ENCODE peak calls at places on chromosomes 5 and 9, in five cellular contexts. One of them, this sample, is unnamed.

GRCh38 chr9:2602704-2603116 is 18.9 kb upstream of the VLDLR start:
- DNase-seq in ascending aorta: no peak
- DNase-seq in CD4-positive, alpha-beta memory T cell: no peak
- DNase-seq in lower lobe of right lung: no peak
- DNase-seq in PC-9: peak; percentile 8
- DNase-seq in this sample: no peak

GRCh38 chr5:36726317-36726716 is 119.9 kb downstream of the SLC1A3 start:
- DNase-seq in ascending aorta: no peak
- DNase-seq in lower lobe of right lung: no peak
- DNase-seq in CD4-positive, alpha-beta memory T cell: no peak
- DNase-seq in PC-9: no peak
- DNase-seq in this sample: no peak

GRCh38 chr9:17906841-17907779 is 328.2 kb downstream of the SH3GL2 start:
- DNase-seq in ascending aorta: peak; percentile 63
- DNase-seq in CD4-positive, alpha-beta memory T cell: no peak
- DNase-seq in PC-9: no peak
- DNase-seq in lower lobe of right lung: no peak
- DNase-seq in this sample: no peak

GRCh38 chr9:137166242-137167112 is 3.4 kb downstream of the LRRC26 start:
- DNase-seq in lower lobe of right lung: no peak
- DNase-seq in ascending aorta: no peak
- DNase-seq in CD4-positive, alpha-beta memory T cell: no peak
- DNase-seq in PC-9: no peak
- DNase-seq in this sample: no peak

GRCh38 chr9:21709464-21710058 is 92.9 kb upstream of the MTAP start:
- DNase-seq in lower lobe of right lung: no peak
- DNase-seq in PC-9: no peak
- DNase-seq in ascending aorta: peak; percentile 74
- DNase-seq in CD4-positive, alpha-beta memory T cell: peak; percentile 57
- DNase-seq in this sample: no peak

GRCh38 chr9:30411571-30411970 is 1972.9 kb upstream of the ACO1 start:
- DNase-seq in PC-9: no peak
- DNase-seq in ascending aorta: no peak
- DNase-seq in lower lobe of right lung: no peak
- DNase-seq in CD4-positive, alpha-beta memory T cell: no peak
- DNase-seq in this sample: no peak

GRCh38 chr5:38697013-38697412 is 140.6 kb upstream of the LIFR start:
- DNase-seq in lower lobe of right lung: no peak
- DNase-seq in PC-9: no peak
- DNase-seq in ascending aorta: no peak
- DNase-seq in CD4-positive, alpha-beta memory T cell: no peak
- DNase-seq in this sample: no peak

GRCh38 chr5:42467981-42468524 is 44.8 kb downstream of the GHR start:
- DNase-seq in CD4-positive, alpha-beta memory T cell: no peak
- DNase-seq in lower lobe of right lung: no peak
- DNase-seq in PC-9: no peak
- DNase-seq in ascending aorta: no peak
- DNase-seq in this sample: no peak

GRCh38 chr5:143635146-143635752 is 176.7 kb upstream of the HMHB1 start:
- DNase-seq in lower lobe of right lung: no peak
- DNase-seq in ascending aorta: peak; percentile 63
- DNase-seq in PC-9: no peak
- DNase-seq in CD4-positive, alpha-beta memory T cell: no peak
- DNase-seq in this sample: no peak

GRCh38 chr5:127076730-127077129 is 3.4 kb upstream of the C5orf63 start:
- DNase-seq in CD4-positive, alpha-beta memory T cell: no peak
- DNase-seq in ascending aorta: no peak
- DNase-seq in lower lobe of right lung: no peak
- DNase-seq in PC-9: no peak
- DNase-seq in this sample: no peak

GRCh38 chr5:143480001-143480400 is 76.5 kb upstream of the NR3C1 start:
- DNase-seq in lower lobe of right lung: no peak
- DNase-seq in PC-9: no peak
- DNase-seq in CD4-positive, alpha-beta memory T cell: no peak
- DNase-seq in ascending aorta: no peak
- DNase-seq in this sample: no peak

GRCh38 chr9:76441551-76442322 is 17.2 kb upstream of the GCNT1 start:
- DNase-seq in CD4-positive, alpha-beta memory T cell: no peak
- DNase-seq in lower lobe of right lung: no peak
- DNase-seq in PC-9: peak; percentile 53
- DNase-seq in ascending aorta: no peak
- DNase-seq in this sample: no peak

GRCh38 chr5:15383021-15383420 is 117.0 kb upstream of the FBXL7 start:
- DNase-seq in lower lobe of right lung: no peak
- DNase-seq in ascending aorta: no peak
- DNase-seq in CD4-positive, alpha-beta memory T cell: no peak
- DNase-seq in PC-9: no peak
- DNase-seq in this sample: no peak

GRCh38 chr5:145938699-145939531 is 2.5 kb downstream of the SH3RF2 start:
- DNase-seq in CD4-positive, alpha-beta memory T cell: no peak
- DNase-seq in lower lobe of right lung: no peak
- DNase-seq in ascending aorta: no peak
- DNase-seq in PC-9: peak; percentile 41
- DNase-seq in this sample: no peak

GRCh38 chr9:99076483-99077171 is 28.3 kb upstream of the TGFBR1 start:
- DNase-seq in lower lobe of right lung: no peak
- DNase-seq in PC-9: no peak
- DNase-seq in CD4-positive, alpha-beta memory T cell: peak; percentile 57
- DNase-seq in ascending aorta: no peak
- DNase-seq in this sample: no peak

GRCh38 chr9:108691614-108692013 is 164.2 kb downstream of the ACTL7B start:
- DNase-seq in ascending aorta: no peak
- DNase-seq in PC-9: peak; percentile 88
- DNase-seq in lower lobe of right lung: no peak
- DNase-seq in CD4-positive, alpha-beta memory T cell: no peak
- DNase-seq in this sample: no peak

GRCh38 chr9:126615791-126616447 is 2.2 kb downstream of the LMX1B start:
- DNase-seq in PC-9: no peak
- DNase-seq in ascending aorta: no peak
- DNase-seq in CD4-positive, alpha-beta memory T cell: no peak
- DNase-seq in lower lobe of right lung: no peak
- DNase-seq in this sample: no peak

GRCh38 chr5:45385321-45386058 is 310.7 kb downstream of the HCN1 start:
- DNase-seq in ascending aorta: no peak
- DNase-seq in CD4-positive, alpha-beta memory T cell: no peak
- DNase-seq in lower lobe of right lung: no peak
- DNase-seq in PC-9: no peak
- DNase-seq in this sample: peak; percentile 14

GRCh38 chr5:1118231-1118698 is 6.4 kb upstream of the SLC12A7 start:
- DNase-seq in CD4-positive, alpha-beta memory T cell: no peak
- DNase-seq in lower lobe of right lung: no peak
- DNase-seq in PC-9: peak; percentile 79
- DNase-seq in ascending aorta: no peak
- DNase-seq in this sample: peak; percentile 74

GRCh38 chr5:73648490-73648889 is 22.5 kb downstream of the ARHGEF28 start:
- DNase-seq in ascending aorta: no peak
- DNase-seq in PC-9: no peak
- DNase-seq in lower lobe of right lung: no peak
- DNase-seq in CD4-positive, alpha-beta memory T cell: no peak
- DNase-seq in this sample: no peak

GRCh38 chr9:21616082-21616778 is 134.1 kb upstream of the IFNE start:
- DNase-seq in PC-9: peak; percentile 24
- DNase-seq in lower lobe of right lung: no peak
- DNase-seq in ascending aorta: no peak
- DNase-seq in CD4-positive, alpha-beta memory T cell: no peak
- DNase-seq in this sample: no peak

GRCh38 chr5:16669776-16670175 is 53.0 kb upstream of the RETREG1 start:
- DNase-seq in ascending aorta: no peak
- DNase-seq in lower lobe of right lung: no peak
- DNase-seq in PC-9: no peak
- DNase-seq in CD4-positive, alpha-beta memory T cell: no peak
- DNase-seq in this sample: no peak

GRCh38 chr5:177396807-177397206 is 3.7 kb downstream of the PFN3 start:
- DNase-seq in CD4-positive, alpha-beta memory T cell: no peak
- DNase-seq in PC-9: no peak
- DNase-seq in lower lobe of right lung: no peak
- DNase-seq in ascending aorta: no peak
- DNase-seq in this sample: no peak

GRCh38 chr9:89312154-89312616 is 1.2 kb downstream of the CKS2 start:
- DNase-seq in lower lobe of right lung: no peak
- DNase-seq in CD4-positive, alpha-beta memory T cell: no peak
- DNase-seq in PC-9: peak; percentile 7
- DNase-seq in ascending aorta: no peak
- DNase-seq in this sample: no peak

GRCh38 chr5:59158165-59158564 is 575.3 kb downstream of the RAB3C start:
- DNase-seq in CD4-positive, alpha-beta memory T cell: no peak
- DNase-seq in PC-9: no peak
- DNase-seq in lower lobe of right lung: no peak
- DNase-seq in ascending aorta: no peak
- DNase-seq in this sample: no peak

GRCh38 chr5:122896598-122897282 is 51.3 kb downstream of the SNX24 start:
- DNase-seq in lower lobe of right lung: no peak
- DNase-seq in ascending aorta: no peak
- DNase-seq in PC-9: no peak
- DNase-seq in CD4-positive, alpha-beta memory T cell: no peak
- DNase-seq in this sample: no peak

GRCh38 chr5:149362541-149362940 is 4.7 kb downstream of the PCYOX1L start:
- DNase-seq in ascending aorta: no peak
- DNase-seq in PC-9: no peak
- DNase-seq in CD4-positive, alpha-beta memory T cell: no peak
- DNase-seq in lower lobe of right lung: no peak
- DNase-seq in this sample: no peak

GRCh38 chr9:87874320-87874655 is 8.4 kb upstream of the SPATA31E1 start:
- DNase-seq in lower lobe of right lung: no peak
- DNase-seq in CD4-positive, alpha-beta memory T cell: no peak
- DNase-seq in PC-9: no peak
- DNase-seq in ascending aorta: no peak
- DNase-seq in this sample: no peak

GRCh38 chr5:147437161-147437596 is 72.7 kb downstream of the DPYSL3 start:
- DNase-seq in PC-9: no peak
- DNase-seq in ascending aorta: no peak
- DNase-seq in CD4-positive, alpha-beta memory T cell: no peak
- DNase-seq in lower lobe of right lung: no peak
- DNase-seq in this sample: no peak

GRCh38 chr5:180197016-180197702 is 11.9 kb downstream of the RASGEF1C start:
- DNase-seq in CD4-positive, alpha-beta memory T cell: no peak
- DNase-seq in lower lobe of right lung: no peak
- DNase-seq in PC-9: no peak
- DNase-seq in ascending aorta: no peak
- DNase-seq in this sample: no peak

GRCh38 chr5:125059255-125060050 is 313.0 kb upstream of the ZNF608 start:
- DNase-seq in lower lobe of right lung: no peak
- DNase-seq in ascending aorta: no peak
- DNase-seq in PC-9: no peak
- DNase-seq in CD4-positive, alpha-beta memory T cell: no peak
- DNase-seq in this sample: no peak

GRCh38 chr5:149836451-149837139 is 106.5 kb downstream of the PPARGC1B start:
- DNase-seq in PC-9: no peak
- DNase-seq in ascending aorta: no peak
- DNase-seq in CD4-positive, alpha-beta memory T cell: no peak
- DNase-seq in lower lobe of right lung: no peak
- DNase-seq in this sample: no peak

GRCh38 chr9:115850548-115851304 is 302.9 kb upstream of the PAPPA start:
- DNase-seq in ascending aorta: no peak
- DNase-seq in lower lobe of right lung: no peak
- DNase-seq in CD4-positive, alpha-beta memory T cell: no peak
- DNase-seq in PC-9: no peak
- DNase-seq in this sample: no peak

GRCh38 chr9:120919639-120920494 is 6.7 kb downstream of the TRAF1 start:
- DNase-seq in PC-9: no peak
- DNase-seq in CD4-positive, alpha-beta memory T cell: no peak
- DNase-seq in ascending aorta: no peak
- DNase-seq in lower lobe of right lung: no peak
- DNase-seq in this sample: no peak

GRCh38 chr9:109440797-109441287 is 57.3 kb downstream of the PTPN3 start:
- DNase-seq in PC-9: peak; percentile 47
- DNase-seq in CD4-positive, alpha-beta memory T cell: peak; percentile 45
- DNase-seq in lower lobe of right lung: no peak
- DNase-seq in ascending aorta: peak; percentile 83
- DNase-seq in this sample: no peak

GRCh38 chr5:1727571-1727970 is 72.1 kb downstream of the MRPL36 start:
- DNase-seq in ascending aorta: no peak
- DNase-seq in lower lobe of right lung: peak; percentile 32
- DNase-seq in PC-9: peak; percentile 2
- DNase-seq in CD4-positive, alpha-beta memory T cell: no peak
- DNase-seq in this sample: no peak

GRCh38 chr9:131677051-131677444 is 62.8 kb downstream of the RAPGEF1 start:
- DNase-seq in lower lobe of right lung: no peak
- DNase-seq in ascending aorta: no peak
- DNase-seq in PC-9: no peak
- DNase-seq in CD4-positive, alpha-beta memory T cell: no peak
- DNase-seq in this sample: no peak
- H3K4me1 ChIP-seq in lower lobe of right lung: peaks cover 82% of the 10 kb centered on the region
- H3K4me1 ChIP-seq in ascending aorta: peaks cover 87% of the 10 kb centered on the region
- H3K4me1 ChIP-seq in PC-9: peaks cover 54% of the 10 kb centered on the region
- H3K4me1 ChIP-seq in CD4-positive, alpha-beta memory T cell: peaks cover 87% of the 10 kb centered on the region
- H3K4me1 ChIP-seq in this sample: peaks cover 93% of the 10 kb centered on the region

DNA sequence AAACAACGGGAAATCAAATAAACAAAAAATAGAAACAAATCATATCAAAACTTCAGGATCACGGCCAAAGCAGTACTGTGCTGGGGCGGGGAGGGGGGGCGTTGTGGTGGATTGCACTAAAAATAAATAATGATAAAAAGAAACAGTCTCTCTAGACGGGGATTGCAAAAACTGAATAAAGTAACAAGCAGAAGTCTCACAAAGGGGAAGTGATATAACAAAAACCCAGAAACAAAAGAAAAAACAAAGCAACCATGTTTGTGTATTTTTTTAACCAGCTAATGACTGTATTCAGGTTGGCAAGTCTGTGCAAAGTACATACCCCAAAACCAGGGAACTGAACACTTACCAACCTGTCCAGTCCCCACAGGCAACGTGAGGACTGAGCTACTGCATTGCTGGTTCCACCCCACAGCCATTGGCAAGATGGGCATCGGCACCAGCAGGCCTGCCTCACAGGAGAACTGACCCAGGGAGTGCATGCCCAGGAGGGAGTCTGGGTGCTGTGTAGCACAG is 24.1 kb downstream of the BICD2 start:
- DNase-seq in CD4-positive, alpha-beta memory T cell: no peak
- DNase-seq in ascending aorta: no peak
- DNase-seq in PC-9: no peak
- DNase-seq in lower lobe of right lung: no peak
- DNase-seq in this sample: no peak
- H3K4me1 ChIP-seq in CD4-positive, alpha-beta memory T cell: peaks cover 75% of the 10 kb centered on the region
- H3K4me1 ChIP-seq in ascending aorta: peaks cover 22% of the 10 kb centered on the region
- H3K4me1 ChIP-seq in PC-9: no peaks in the 10 kb centered on the region
- H3K4me1 ChIP-seq in lower lobe of right lung: peaks cover 72% of the 10 kb centered on the region
- H3K4me1 ChIP-seq in this sample: peaks cover 62% of the 10 kb centered on the region

DNA sequence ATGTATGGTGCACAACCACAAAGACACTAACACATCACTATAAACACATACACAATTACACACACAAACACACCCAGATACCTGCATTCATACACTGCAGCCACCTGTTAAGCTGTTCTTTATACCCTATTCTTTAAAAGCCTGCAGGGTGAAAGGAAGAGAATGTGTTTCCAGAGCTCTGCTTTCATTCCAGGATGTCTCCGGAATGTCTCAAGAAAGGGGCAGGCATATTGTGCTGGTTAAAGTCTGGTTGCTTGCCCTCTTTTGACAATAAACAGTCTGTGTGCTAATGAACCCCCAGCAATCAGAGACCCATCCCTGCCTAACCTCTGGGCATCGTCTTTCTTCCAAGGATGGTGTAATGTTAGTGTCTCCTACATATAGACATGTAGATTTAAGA is 181.6 kb downstream of the EPB41L4A start:
- DNase-seq in CD4-positive, alpha-beta memory T cell: no peak
- DNase-seq in lower lobe of right lung: no peak
- DNase-seq in PC-9: no peak
- DNase-seq in ascending aorta: no peak
- DNase-seq in this sample: no peak
- H3K4me1 ChIP-seq in CD4-positive, alpha-beta memory T cell: no peaks in the 10 kb centered on the region
- H3K4me1 ChIP-seq in lower lobe of right lung: no peaks in the 10 kb centered on the region
- H3K4me1 ChIP-seq in PC-9: peaks cover 7% of the 10 kb centered on the region
- H3K4me1 ChIP-seq in ascending aorta: no peaks in the 10 kb centered on the region
- H3K4me1 ChIP-seq in this sample: no peaks in the 10 kb centered on the region

GRCh38 chr5:168291961-168292782 is 727 bp downstream of the WWC1 start:
- DNase-seq in ascending aorta: no peak
- DNase-seq in PC-9: peak; percentile 44
- DNase-seq in lower lobe of right lung: no peak
- DNase-seq in CD4-positive, alpha-beta memory T cell: no peak
- DNase-seq in this sample: no peak
- H3K4me1 ChIP-seq in ascending aorta: no peaks in the 10 kb centered on the region
- H3K4me1 ChIP-seq in PC-9: peaks cover 74% of the 10 kb centered on the region
- H3K4me1 ChIP-seq in lower lobe of right lung: peaks cover 30% of the 10 kb centered on the region
- H3K4me1 ChIP-seq in CD4-positive, alpha-beta memory T cell: peaks cover 15% of the 10 kb centered on the region
- H3K4me1 ChIP-seq in this sample: no peaks in the 10 kb centered on the region